ENCODE peak calls at places on chromosomes 3 and 15, in ten cellular contexts. R is astrocyte of the spinal cord; P is GM10248; B is neural crest cell; C is tibial nerve; U is CD4-positive, alpha-beta T cell; Z is endothelial cell; Y is Peyer's patch; G is suprapubic skin; I is Calu3. N is an unnamed sample.

GRCh38 chr3:193772389-193772788 is 179.4 kb downstream of the OPA1 start:
- DNase-seq in Z (no peak), P (no peak), R (no peak), C (no peak), G (no peak), B (no peak), U (no peak), Y (no peak), I (no peak), N (no peak)

GRCh38 chr15:92268900-92269299 is 124.8 kb upstream of the ST8SIA2 start:
- DNase-seq in R (no peak), I (no peak), C (no peak), G (no peak), Y (no peak), Z (no peak), U (no peak), P (no peak), B (no peak), N (no peak)

GRCh38 chr15:95416576-95416975 is 913.9 kb upstream of the NR2F2 start:
- DNase-seq in R (no peak), G (no peak), C (no peak), I (no peak), Y (no peak), Z (no peak), U (no peak), B (no peak), P (no peak), N (no peak)

GRCh38 chr3:149462051-149462450 is 12.4 kb upstream of the TM4SF4 start:
- DNase-seq in B (no peak), Y (no peak), Z (no peak), I (no peak), U (no peak), G (no peak), P (no peak), C (no peak), R (no peak), N (no peak)

GRCh38 chr3:4904801-4905695 is 74.2 kb upstream of the BHLHE40 start:
- DNase-seq in Y (no peak), R (peak), U (no peak), B (no peak), Z (no peak), P (no peak), G (no peak), I (peak), C (no peak), N (no peak)

GRCh38 chr15:71010439-71010838 is 104.8 kb upstream of the THSD4 start:
- DNase-seq in U (no peak), C (no peak), R (no peak), I (no peak), B (no peak), G (no peak), Z (no peak), P (no peak), Y (no peak), N (no peak)

GRCh38 chr3:47778746-47779145 is 2.9 kb downstream of the SMARCC1 start:
- DNase-seq in R (no peak), Y (no peak), I (no peak), C (no peak), Z (no peak), U (no peak), P (no peak), B (no peak), G (no peak), N (no peak)

GRCh38 chr3:159804726-159805410 is 183.8 kb upstream of the IL12A start:
- DNase-seq in U (no peak), C (peak), P (peak), Y (no peak), R (peak), B (peak), G (no peak), I (peak), Z (peak), N (no peak)

GRCh38 chr3:117355566-117355965 is 646.0 kb downstream of the TUSC7 start:
- DNase-seq in R (no peak), Y (no peak), B (no peak), I (peak), Z (peak), G (no peak), C (no peak), P (peak), U (no peak), N (no peak)

GRCh38 chr3:46852329-46852720 is 10.9 kb downstream of the MYL3 start:
- DNase-seq in P (no peak), Y (no peak), R (no peak), I (no peak), G (peak), Z (no peak), B (no peak), C (no peak), U (no peak), N (no peak)

GRCh38 chr3:129001101-129001816 is at the start of gene EFCC1:
- DNase-seq in Y (peak), P (no peak), C (no peak), Z (peak), R (no peak), I (no peak), B (peak), U (no peak), G (peak), N (no peak)

GRCh38 chr3:65342084-65342683 is 654.4 kb upstream of the ADAMTS9 start:
- DNase-seq in U (no peak), I (peak), B (peak), Z (peak), P (peak), Y (peak), G (no peak), R (peak), C (no peak), N (no peak)

GRCh38 chr3:140914384-140914945 is 27.2 kb upstream of the SLC25A36 start:
- DNase-seq in R (no peak), I (no peak), U (no peak), Y (no peak), C (no peak), Z (no peak), B (no peak), P (no peak), G (no peak), N (no peak)

GRCh38 chr3:134923286-134923685 is 128.2 kb downstream of the EPHB1 start:
- DNase-seq in Z (no peak), G (no peak), R (no peak), U (no peak), Y (no peak), C (no peak), B (no peak), I (no peak), P (no peak), N (no peak)

GRCh38 chr15:90291679-90292356 is 26.3 kb downstream of the NGRN start:
- DNase-seq in P (peak), R (no peak), G (no peak), U (no peak), Y (no peak), C (no peak), I (peak), Z (no peak), B (no peak), N (no peak)

GRCh38 chr15:66780172-66780972 is 78.3 kb downstream of the SMAD6 start:
- DNase-seq in P (no peak), U (no peak), R (peak), C (no peak), I (peak), B (no peak), Y (peak), G (no peak), Z (no peak), N (no peak)

GRCh38 chr3:160545481-160545880 is 19.9 kb downstream of the KPNA4 start:
- DNase-seq in I (no peak), B (no peak), Y (no peak), C (no peak), G (no peak), U (no peak), R (no peak), P (no peak), Z (no peak), N (no peak)

GRCh38 chr15:77578641-77579372 is 53.9 kb downstream of the LINGO1 start:
- DNase-seq in I (no peak), P (no peak), Z (no peak), G (no peak), Y (no peak), R (no peak), C (no peak), B (no peak), U (no peak), N (no peak)

GRCh38 chr3:90036931-90037330 is 929.5 kb downstream of the EPHA3 start:
- DNase-seq in G (no peak), C (no peak), P (no peak), Z (no peak), R (no peak), U (no peak), I (no peak), B (no peak), Y (no peak), N (no peak)

GRCh38 chr15:92082217-92082843 is 228.8 kb downstream of the SLCO3A1 start:
- DNase-seq in Z (peak), Y (peak), B (peak), R (peak), P (peak), C (no peak), G (no peak), I (peak), U (peak), N (no peak)

GRCh38 chr15:63991706-63992105 is 54.6 kb downstream of the DAPK2 start:
- DNase-seq in C (no peak), Z (no peak), R (no peak), B (no peak), P (no peak), U (no peak), Y (no peak), G (no peak), I (no peak), N (no peak)
- TF ChIP-seq CTCF in C (no peak), Z (no peak), R (no peak), B (no peak), P (no peak), U (no peak), Y (no peak), G (no peak), I (no peak), N (no peak)

GRCh38 chr3:195897853-195898415 is 10.4 kb downstream of the TNK2 start:
- DNase-seq in U (no peak), I (no peak), C (no peak), P (no peak), Y (no peak), G (no peak), R (no peak), B (no peak), Z (no peak), N (no peak)
- TF ChIP-seq CTCF in U (no peak), I (no peak), C (no peak), P (no peak), Y (no peak), G (no peak), R (no peak), B (no peak), Z (no peak), N (no peak)

GRCh38 chr3:12477256-12477655 is 7.0 kb upstream of the TSEN2 start:
- DNase-seq in R (no peak), B (no peak), I (no peak), U (no peak), Y (no peak), P (no peak), Z (no peak), C (no peak), G (no peak), N (no peak)

GRCh38 chr3:12476238-12476897 is 7.9 kb upstream of the TSEN2 start:
- DNase-seq in I (no peak), Y (no peak), G (no peak), Z (no peak), B (no peak), R (peak), U (no peak), C (no peak), P (no peak), N (no peak)

GRCh38 chr3:12478326-12478725 is 6.0 kb upstream of the TSEN2 start:
- DNase-seq in U (no peak), Y (no peak), R (no peak), I (no peak), P (no peak), B (no peak), C (no peak), Z (no peak), G (no peak), N (no peak)

GRCh38 chr3:12483364-12483763 is 916 bp upstream of the TSEN2 start:
- DNase-seq in U (no peak), I (no peak), G (no peak), P (no peak), B (no peak), R (no peak), C (no peak), Z (no peak), Y (no peak), N (no peak)

GRCh38 chr3:12479919-12480425 is 4.3 kb upstream of the TSEN2 start:
- DNase-seq in R (peak), C (no peak), I (peak), B (peak), Z (peak), Y (peak), G (no peak), U (no peak), P (peak), N (no peak)
- TF ChIP-seq CTCF in R (peak), C (peak), I (peak), B (peak), Z (peak), Y (peak), G (peak), U (peak), P (peak), N (peak)

DNA sequence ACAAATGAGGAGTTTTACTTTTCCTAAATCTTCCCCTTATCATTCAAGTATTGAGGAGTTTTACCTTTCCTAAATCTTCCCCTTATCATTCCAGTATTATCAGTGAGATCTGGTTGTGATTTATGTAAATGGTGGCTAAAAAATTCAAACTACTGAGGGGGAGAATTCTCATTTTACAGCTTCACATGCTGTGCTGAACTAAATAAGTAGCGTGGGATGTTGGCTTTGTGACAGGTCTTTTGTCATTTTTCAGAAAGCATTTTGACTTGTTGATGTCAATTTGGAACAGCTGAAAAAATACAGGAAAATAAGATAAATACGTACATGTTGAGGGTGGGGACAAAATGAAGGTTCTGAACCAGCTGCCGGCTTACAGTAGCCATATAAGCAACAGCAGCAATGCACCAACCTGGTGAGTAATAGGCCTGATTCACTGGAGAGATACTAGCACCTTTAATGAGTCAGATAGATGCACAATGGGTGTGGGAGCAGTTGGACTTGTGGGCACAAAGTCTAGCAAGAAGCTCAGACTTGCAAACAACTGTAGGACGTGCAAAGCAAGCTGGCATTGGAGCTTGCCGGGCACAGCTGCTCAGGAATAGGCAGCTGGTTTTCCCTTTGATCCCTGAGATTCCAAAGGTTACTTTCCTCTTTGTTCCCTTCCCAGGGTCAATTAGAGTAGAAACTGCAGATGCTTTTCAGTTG is 12.8 kb downstream of the B3GNT5 start:
- DNase-seq in Y (peak), P (no peak), B (no peak), R (peak), G (no peak), I (peak), U (no peak), C (no peak), Z (no peak), N (no peak)
- TF ChIP-seq CTCF in Y (no peak), P (no peak), B (no peak), R (no peak), G (no peak), I (no peak), U (no peak), C (no peak), Z (no peak), N (no peak)

GRCh38 chr15:69118089-69118488 is 42.3 kb upstream of the GLCE start:
- DNase-seq in U (no peak), C (no peak), I (no peak), R (no peak), G (no peak), Z (no peak), B (no peak), Y (no peak), P (no peak), N (no peak)
- TF ChIP-seq CTCF in U (no peak), C (no peak), I (no peak), R (no peak), G (no peak), Z (no peak), B (no peak), Y (no peak), P (no peak), N (no peak)

GRCh38 chr3:186512570-186513302 is 31.4 kb downstream of the CRYGS start:
- DNase-seq in Z (no peak), R (no peak), G (no peak), Y (no peak), U (no peak), B (no peak), I (no peak), C (no peak), P (peak), N (no peak)

GRCh38 chr3:186514296-186515002 is 29.7 kb downstream of the CRYGS start:
- DNase-seq in I (peak), G (no peak), Z (peak), P (no peak), Y (no peak), R (no peak), U (no peak), B (no peak), C (no peak), N (no peak)

GRCh38 chr3:186517218-186517617 is 27.0 kb downstream of the CRYGS start:
- DNase-seq in P (no peak), Z (no peak), B (no peak), I (no peak), R (no peak), C (no peak), U (no peak), G (no peak), Y (no peak), N (no peak)

GRCh38 chr3:186516645-186517044 is 27.5 kb downstream of the CRYGS start:
- DNase-seq in G (no peak), P (no peak), R (no peak), C (no peak), I (no peak), Y (no peak), Z (no peak), B (no peak), U (no peak), N (no peak)

DNA sequence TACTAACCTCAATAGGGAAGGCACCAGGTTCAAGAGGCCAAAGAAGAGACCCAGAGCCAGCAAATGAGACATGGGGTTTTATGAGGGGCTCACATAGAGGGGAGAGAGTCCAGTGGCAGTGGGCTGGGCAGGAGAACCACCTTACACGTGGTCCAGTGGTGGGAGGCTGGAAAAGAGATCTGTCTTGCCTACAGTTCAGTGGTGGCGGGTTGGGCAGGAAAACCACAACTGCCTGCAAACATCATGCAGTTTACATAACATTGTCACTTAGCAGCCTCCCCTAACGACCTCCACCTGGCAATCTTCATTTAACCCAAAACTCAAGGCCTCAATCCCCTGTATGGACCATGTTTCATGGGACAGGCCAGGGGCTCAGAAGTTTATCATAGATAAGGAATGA is 29.1 kb downstream of the CRYGS start:
- DNase-seq in R (no peak), P (no peak), Y (no peak), G (no peak), U (no peak), C (no peak), Z (no peak), B (no peak), I (no peak), N (no peak)
- TF ChIP-seq CTCF in R (no peak), P (no peak), Y (no peak), G (no peak), U (no peak), C (no peak), Z (no peak), B (no peak), I (no peak), N (no peak)